ENCODE peak calls at places on chromosomes 1 and 21, in ten cellular contexts. N is mesendoderm; X is stimulated activated CD4-positive, alpha-beta T cell treated with anti-CD3 and anti-CD28 coated beads, Interleukin-4, amount 100 ng/mL, for 4 hours; R is brain microvascular endothelial cell; D is left cardiac atrium; S is NAMALWA; K is non-pigmented ciliary epithelial cell; J is dorsolateral prefrontal cortex; T is thyroid gland; W is CD4-positive, alpha-beta T cell. P is an unnamed sample.

GRCh38 chr1:63691672-63692425 is 82.0 kb upstream of the ROR1 start:
- DNase-seq in N (peak), W (no peak), T (peak), K (peak), D (peak), R (peak), X (no peak), S (peak), J (peak), P (peak)

GRCh38 chr1:246121533-246121932 is 385.5 kb downstream of the SMYD3 start:
- DNase-seq in D (no peak), K (no peak), W (no peak), S (no peak), N (no peak), R (no peak), X (no peak), T (no peak), J (no peak), P (no peak)

GRCh38 chr21:20997308-20997632 is 939 bp upstream of the NCAM2 start:
- DNase-seq in T (peak), N (peak), W (no peak), J (no peak), R (no peak), X (no peak), D (no peak), K (no peak), S (no peak), P (no peak)

GRCh38 chr1:200038987-200039848 is 11.7 kb downstream of the NR5A2 start:
- DNase-seq in W (no peak), S (no peak), N (peak), K (no peak), R (no peak), J (no peak), D (peak), X (no peak), T (peak), P (peak)

GRCh38 chr1:100394286-100394685 is 42.0 kb downstream of the CDC14A start:
- DNase-seq in R (no peak), X (no peak), K (no peak), W (no peak), J (no peak), S (no peak), N (no peak), D (no peak), T (no peak), P (no peak)

GRCh38 chr1:233233508-233234040 is 62.0 kb downstream of the PCNX2 start:
- DNase-seq in S (no peak), W (no peak), D (no peak), R (no peak), J (no peak), X (no peak), T (no peak), K (no peak), N (peak), P (no peak)

GRCh38 chr21:20779321-20779720 is 218.9 kb upstream of the NCAM2 start:
- DNase-seq in W (no peak), X (no peak), K (no peak), R (no peak), J (no peak), D (no peak), N (no peak), S (no peak), T (no peak), P (no peak)

GRCh38 chr1:154219511-154219910 is 1.2 kb upstream of the UBAP2L start:
- DNase-seq in T (peak), J (no peak), S (peak), R (peak), N (peak), X (no peak), D (no peak), W (no peak), K (no peak), P (peak)

GRCh38 chr1:169795687-169796086 is 980 bp upstream of the METTL18 start:
- DNase-seq in R (no peak), X (no peak), N (peak), D (no peak), T (no peak), J (no peak), W (no peak), K (no peak), S (peak), P (peak)

GRCh38 chr1:23548704-23549143 is 10.6 kb downstream of the ID3 start:
- DNase-seq in W (no peak), J (no peak), K (no peak), D (peak), S (peak), N (no peak), R (no peak), T (peak), X (no peak), P (no peak)

GRCh38 chr1:86140481-86140880 is 16.1 kb downstream of the COL24A1 start:
- DNase-seq in W (no peak), N (no peak), J (no peak), K (no peak), S (no peak), R (no peak), X (no peak), D (no peak), T (peak), P (no peak)

GRCh38 chr1:204285438-204286322 is 71.9 kb upstream of the GOLT1A start:
- DNase-seq in N (peak), T (peak), S (no peak), D (no peak), K (no peak), J (no peak), X (no peak), R (no peak), W (no peak), P (no peak)

GRCh38 chr1:33140153-33141149 is 41.4 kb downstream of the TRIM62 start:
- DNase-seq in T (no peak), R (peak), K (no peak), X (no peak), S (no peak), D (no peak), J (no peak), N (peak), W (no peak), P (no peak)

GRCh38 chr1:178612261-178612660 is 99.4 kb downstream of the TEX35 start:
- DNase-seq in N (no peak), X (no peak), K (peak), D (no peak), W (no peak), S (no peak), J (no peak), R (peak), T (no peak), P (no peak)

GRCh38 chr1:200795151-200795550 is 56.5 kb downstream of the CAMSAP2 start:
- DNase-seq in W (no peak), J (no peak), K (no peak), T (no peak), S (no peak), D (no peak), N (no peak), R (peak), X (no peak), P (no peak)

GRCh38 chr1:37096523-37096922 is 62.2 kb upstream of the GRIK3 start:
- DNase-seq in D (no peak), W (no peak), N (peak), S (peak), T (no peak), K (no peak), J (no peak), X (no peak), R (no peak), P (peak)

GRCh38 chr21:34574581-34574980 is 40.3 kb downstream of the RCAN1 start:
- DNase-seq in D (no peak), K (no peak), R (no peak), W (no peak), J (no peak), X (no peak), S (no peak), N (no peak), T (no peak), P (no peak)

GRCh38 chr1:227242811-227243682 is 75.2 kb downstream of the CDC42BPA start:
- DNase-seq in X (no peak), D (no peak), W (no peak), S (no peak), J (no peak), T (no peak), K (no peak), R (no peak), N (no peak), P (no peak)

GRCh38 chr1:53401815-53402745 is 57.1 kb upstream of the DMRTB1 start:
- DNase-seq in R (no peak), K (no peak), J (no peak), N (no peak), D (no peak), X (no peak), W (no peak), S (no peak), T (no peak), P (no peak)

GRCh38 chr1:24339996-24340395 is 20.8 kb downstream of the GRHL3 start:
- DNase-seq in S (no peak), N (no peak), X (no peak), J (no peak), K (no peak), D (no peak), T (no peak), W (no peak), R (no peak), P (no peak)

GRCh38 chr1:8950309-8950708 is 4.6 kb downstream of the CA6 start:
- DNase-seq in T (no peak), S (no peak), X (no peak), R (no peak), D (no peak), K (no peak), N (no peak), J (no peak), W (no peak), P (no peak)

GRCh38 chr21:31476551-31477120 is 132.6 kb upstream of the TIAM1 start:
- DNase-seq in D (no peak), S (no peak), W (no peak), T (peak), J (no peak), R (no peak), K (peak), X (no peak), N (peak), P (no peak)

GRCh38 chr21:37208741-37209225 is 58.4 kb downstream of the VPS26C start:
- DNase-seq in D (no peak), R (no peak), X (no peak), T (peak), N (no peak), K (no peak), J (no peak), W (no peak), S (no peak), P (no peak)

GRCh38 chr1:203428981-203429599 is 46.5 kb upstream of the PRELP start:
- DNase-seq in S (no peak), W (no peak), X (no peak), T (peak), K (no peak), R (no peak), J (no peak), D (no peak), N (no peak), P (no peak)

GRCh38 chr1:174969977-174970376 is 29.8 kb upstream of the CACYBP start:
- DNase-seq in D (no peak), X (no peak), K (peak), S (no peak), R (peak), J (no peak), T (no peak), N (no peak), W (no peak), P (no peak)

GRCh38 chr21:42160111-42160949 is 58.6 kb upstream of the ABCG1 start:
- DNase-seq in X (no peak), D (no peak), W (no peak), S (no peak), R (no peak), T (no peak), J (no peak), N (no peak), K (no peak), P (no peak)

GRCh38 chr1:119101563-119101962 is 38.9 kb downstream of the WARS2 start:
- DNase-seq in N (no peak), R (peak), W (no peak), S (no peak), D (no peak), X (no peak), J (no peak), K (peak), T (no peak), P (no peak)

GRCh38 chr21:46099476-46099875 is 1.6 kb downstream of the COL6A2 start:
- DNase-seq in S (no peak), K (no peak), T (peak), R (no peak), W (no peak), N (peak), D (peak), J (no peak), X (no peak), P (no peak)

GRCh38 chr1:181134543-181135461 is 46.3 kb downstream of the IER5 start:
- DNase-seq in D (no peak), R (peak), K (no peak), J (no peak), W (no peak), S (peak), T (peak), X (no peak), N (no peak), P (peak)

GRCh38 chr1:245173446-245174178 is 18.8 kb downstream of the KIF26B start:
- DNase-seq in D (no peak), T (no peak), K (no peak), R (no peak), X (no peak), J (no peak), S (no peak), W (no peak), N (no peak), P (no peak)

P was measured in OCI-LY7.